ENCODE peak calls at places on chromosomes 1 and 21, in eight cellular contexts. One of them, this sample, is unnamed.

GRCh38 chr21:44006017-44006624 is 6.0 kb upstream of the TRAPPC10 start:
- ATAC-seq in upper lobe of left lung: peak
- ATAC-seq in HepG2: peak
- ATAC-seq in GM23338: no peak
- ATAC-seq in HCT116: no peak
- ATAC-seq in Panc1: peak
- ATAC-seq in K562: peak
- ATAC-seq in GM12878: no peak
- ATAC-seq in this sample: peak

GRCh38 chr21:15063821-15064575 is 802 bp downstream of the NRIP1 start:
- ATAC-seq in upper lobe of left lung: peak
- ATAC-seq in HepG2: peak
- ATAC-seq in GM23338: peak
- ATAC-seq in HCT116: peak
- ATAC-seq in Panc1: peak
- ATAC-seq in K562: peak
- ATAC-seq in GM12878: peak
- ATAC-seq in this sample: peak

GRCh38 chr21:15379776-15380175 is 315.0 kb upstream of the NRIP1 start:
- ATAC-seq in upper lobe of left lung: no peak
- ATAC-seq in HepG2: no peak
- ATAC-seq in GM23338: no peak
- ATAC-seq in HCT116: no peak
- ATAC-seq in Panc1: no peak
- ATAC-seq in K562: no peak
- ATAC-seq in GM12878: no peak
- ATAC-seq in this sample: no peak

GRCh38 chr1:174157157-174157806 is 2.0 kb upstream of the RABGAP1L start:
- ATAC-seq in upper lobe of left lung: no peak
- ATAC-seq in HepG2: no peak
- ATAC-seq in GM23338: no peak
- ATAC-seq in HCT116: no peak
- ATAC-seq in Panc1: no peak
- ATAC-seq in K562: no peak
- ATAC-seq in GM12878: peak
- ATAC-seq in this sample: no peak

GRCh38 chr1:65393345-65393744 is 27.1 kb upstream of the LEPR start:
- ATAC-seq in upper lobe of left lung: no peak
- ATAC-seq in HepG2: no peak
- ATAC-seq in GM23338: no peak
- ATAC-seq in HCT116: no peak
- ATAC-seq in Panc1: no peak
- ATAC-seq in K562: peak
- ATAC-seq in GM12878: peak
- ATAC-seq in this sample: no peak

GRCh38 chr1:110485725-110486124 is 33.2 kb downstream of the KCNA10 start:
- ATAC-seq in upper lobe of left lung: no peak
- ATAC-seq in HepG2: no peak
- ATAC-seq in GM23338: no peak
- ATAC-seq in HCT116: no peak
- ATAC-seq in Panc1: no peak
- ATAC-seq in K562: no peak
- ATAC-seq in GM12878: no peak
- ATAC-seq in this sample: no peak

GRCh38 chr1:175388286-175388685 is 195.7 kb upstream of the KIAA0040 start:
- ATAC-seq in upper lobe of left lung: no peak
- ATAC-seq in HepG2: no peak
- ATAC-seq in GM23338: peak
- ATAC-seq in HCT116: no peak
- ATAC-seq in Panc1: no peak
- ATAC-seq in K562: no peak
- ATAC-seq in GM12878: no peak
- ATAC-seq in this sample: no peak

GRCh38 chr1:200150721-200151120 is 123.2 kb downstream of the NR5A2 start:
- ATAC-seq in upper lobe of left lung: peak
- ATAC-seq in HepG2: no peak
- ATAC-seq in GM23338: no peak
- ATAC-seq in HCT116: peak
- ATAC-seq in Panc1: peak
- ATAC-seq in K562: peak
- ATAC-seq in GM12878: peak
- ATAC-seq in this sample: no peak

GRCh38 chr1:200917291-200917817 is 22.7 kb downstream of the INAVA start:
- ATAC-seq in upper lobe of left lung: no peak
- ATAC-seq in HepG2: peak
- ATAC-seq in GM23338: no peak
- ATAC-seq in HCT116: peak
- ATAC-seq in Panc1: peak
- ATAC-seq in K562: no peak
- ATAC-seq in GM12878: peak
- ATAC-seq in this sample: no peak

GRCh38 chr1:221510793-221511503 is 230.9 kb downstream of the DUSP10 start:
- ATAC-seq in upper lobe of left lung: no peak
- ATAC-seq in HepG2: no peak
- ATAC-seq in GM23338: no peak
- ATAC-seq in HCT116: no peak
- ATAC-seq in Panc1: no peak
- ATAC-seq in K562: no peak
- ATAC-seq in GM12878: no peak
- ATAC-seq in this sample: no peak

GRCh38 chr1:67347688-67348472 is 40.2 kb downstream of the IL12RB2 start:
- ATAC-seq in upper lobe of left lung: no peak
- ATAC-seq in HepG2: peak
- ATAC-seq in GM23338: peak
- ATAC-seq in HCT116: peak
- ATAC-seq in Panc1: peak
- ATAC-seq in K562: peak
- ATAC-seq in GM12878: peak
- ATAC-seq in this sample: peak

GRCh38 chr1:103247517-103247916 is 139.2 kb upstream of the COL11A1 start:
- ATAC-seq in upper lobe of left lung: no peak
- ATAC-seq in HepG2: no peak
- ATAC-seq in GM23338: no peak
- ATAC-seq in HCT116: no peak
- ATAC-seq in Panc1: no peak
- ATAC-seq in K562: no peak
- ATAC-seq in GM12878: no peak
- ATAC-seq in this sample: no peak

GRCh38 chr1:21292503-21292990 is 2.3 kb upstream of the ECE1 start:
- ATAC-seq in upper lobe of left lung: no peak
- ATAC-seq in HepG2: no peak
- ATAC-seq in GM23338: no peak
- ATAC-seq in HCT116: no peak
- ATAC-seq in Panc1: no peak
- ATAC-seq in K562: no peak
- ATAC-seq in GM12878: no peak
- ATAC-seq in this sample: no peak

GRCh38 chr1:183995322-183996035 is 42.0 kb downstream of the COLGALT2 start:
- ATAC-seq in upper lobe of left lung: no peak
- ATAC-seq in HepG2: no peak
- ATAC-seq in GM23338: peak
- ATAC-seq in HCT116: no peak
- ATAC-seq in Panc1: no peak
- ATAC-seq in K562: peak
- ATAC-seq in GM12878: no peak
- ATAC-seq in this sample: no peak

GRCh38 chr1:159188375-159188788 is 16.3 kb upstream of the ACKR1 start:
- ATAC-seq in upper lobe of left lung: peak
- ATAC-seq in HepG2: peak
- ATAC-seq in GM23338: peak
- ATAC-seq in HCT116: no peak
- ATAC-seq in Panc1: peak
- ATAC-seq in K562: peak
- ATAC-seq in GM12878: peak
- ATAC-seq in this sample: peak

GRCh38 chr1:7406641-7407546 is 364.2 kb upstream of the VAMP3 start:
- ATAC-seq in upper lobe of left lung: no peak
- ATAC-seq in HepG2: no peak
- ATAC-seq in GM23338: peak
- ATAC-seq in HCT116: no peak
- ATAC-seq in Panc1: no peak
- ATAC-seq in K562: no peak
- ATAC-seq in GM12878: peak
- ATAC-seq in this sample: no peak

DNA sequence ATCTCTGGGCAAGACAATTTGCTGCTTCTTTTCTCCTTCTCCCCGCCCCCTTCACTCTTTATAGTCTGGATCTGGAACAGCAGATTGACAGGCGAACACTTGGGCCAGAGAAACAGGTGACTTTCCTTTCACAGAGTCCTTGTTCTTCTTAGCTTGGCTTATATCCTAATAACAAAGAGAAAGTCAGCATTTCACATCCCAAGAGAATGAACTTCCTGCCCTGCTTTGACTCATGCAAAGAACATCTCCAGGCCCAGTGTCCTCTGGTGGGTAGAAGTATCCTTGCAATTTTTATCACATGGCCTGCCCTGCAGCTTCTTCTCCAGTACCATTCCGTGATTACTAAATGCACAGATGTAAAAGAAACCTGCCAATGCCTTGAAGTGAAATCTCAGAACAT is 764.4 kb downstream of the ADGRL2 start:
- ATAC-seq in upper lobe of left lung: no peak
- ATAC-seq in HepG2: no peak
- ATAC-seq in GM23338: peak
- ATAC-seq in HCT116: peak
- ATAC-seq in Panc1: peak
- ATAC-seq in K562: no peak
- ATAC-seq in GM12878: no peak
- ATAC-seq in this sample: peak
- TF ChIP-seq CTCF in upper lobe of left lung: no peak
- TF ChIP-seq CTCF in HepG2: no peak
- TF ChIP-seq CTCF in GM23338: peak
- TF ChIP-seq CTCF in HCT116: no peak
- TF ChIP-seq CTCF in Panc1: no peak
- TF ChIP-seq CTCF in K562: no peak
- TF ChIP-seq CTCF in GM12878: no peak
- TF ChIP-seq CTCF in this sample: peak

GRCh38 chr1:151012684-151013471 is 4.6 kb downstream of the PRUNE1 start:
- ATAC-seq in upper lobe of left lung: no peak
- ATAC-seq in HepG2: peak
- ATAC-seq in GM23338: no peak
- ATAC-seq in HCT116: no peak
- ATAC-seq in Panc1: no peak
- ATAC-seq in K562: no peak
- ATAC-seq in GM12878: no peak
- ATAC-seq in this sample: no peak
- TF ChIP-seq POLR2AphosphoS5 in upper lobe of left lung: no peak
- TF ChIP-seq POLR2AphosphoS5 in HepG2: peak
- TF ChIP-seq POLR2AphosphoS5 in GM23338: no peak
- TF ChIP-seq POLR2AphosphoS5 in HCT116: no peak
- TF ChIP-seq POLR2AphosphoS5 in Panc1: no peak
- TF ChIP-seq POLR2AphosphoS5 in K562: no peak
- TF ChIP-seq POLR2AphosphoS5 in GM12878: no peak
- TF ChIP-seq POLR2AphosphoS5 in this sample: no peak

DNA sequence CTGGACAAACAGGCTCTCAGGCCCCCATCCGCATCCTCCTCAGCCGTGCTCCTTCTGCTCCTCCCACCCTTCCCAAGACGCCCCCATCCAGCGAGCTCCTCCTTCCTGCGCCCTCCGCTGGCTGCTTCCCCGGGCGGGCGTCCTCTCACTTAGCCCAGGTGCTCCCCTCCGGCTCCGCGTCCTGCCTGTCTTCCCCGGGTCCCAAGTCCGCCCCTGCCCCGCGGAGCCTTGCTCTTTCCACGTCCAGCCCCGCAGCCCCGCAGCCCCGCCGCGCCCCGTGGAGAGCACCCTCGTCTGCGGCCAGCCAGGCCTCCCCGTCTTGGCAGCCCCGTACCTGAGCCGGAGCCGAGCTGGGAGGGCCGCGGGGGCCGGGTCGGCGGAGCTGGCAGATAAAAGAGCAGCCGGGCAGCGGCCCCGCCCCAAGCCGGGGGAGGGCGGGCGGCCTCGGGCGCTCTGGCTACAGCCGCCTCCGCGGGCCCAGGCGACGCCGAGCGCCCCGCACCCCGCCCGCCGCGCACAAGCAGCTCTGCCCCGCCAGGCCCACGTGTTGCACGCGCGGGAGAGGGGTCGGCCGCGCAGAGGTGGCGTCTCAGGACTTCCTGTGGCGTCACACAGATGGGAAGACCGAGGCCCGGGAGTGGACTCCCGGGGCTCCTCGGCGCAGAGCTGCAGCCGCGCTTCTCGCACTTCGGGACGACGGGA is at the start of gene PAQR7:
- ATAC-seq in upper lobe of left lung: peak
- ATAC-seq in HepG2: peak
- ATAC-seq in GM23338: peak
- ATAC-seq in HCT116: peak
- ATAC-seq in Panc1: peak
- ATAC-seq in K562: peak
- ATAC-seq in GM12878: peak
- ATAC-seq in this sample: peak
- TF ChIP-seq CTCF in upper lobe of left lung: no peak
- TF ChIP-seq CTCF in HepG2: peak
- TF ChIP-seq CTCF in GM23338: peak
- TF ChIP-seq CTCF in HCT116: no peak
- TF ChIP-seq CTCF in Panc1: no peak
- TF ChIP-seq CTCF in K562: peak
- TF ChIP-seq CTCF in GM12878: no peak
- TF ChIP-seq CTCF in this sample: no peak

GRCh38 chr1:206693029-206693428 is 8.3 kb downstream of the MAPKAPK2 start:
- ATAC-seq in upper lobe of left lung: no peak
- ATAC-seq in HepG2: no peak
- ATAC-seq in GM23338: no peak
- ATAC-seq in HCT116: no peak
- ATAC-seq in Panc1: no peak
- ATAC-seq in K562: peak
- ATAC-seq in GM12878: no peak
- ATAC-seq in this sample: peak
- TF ChIP-seq POLR2AphosphoS5 in upper lobe of left lung: peak
- TF ChIP-seq POLR2AphosphoS5 in HepG2: no peak
- TF ChIP-seq POLR2AphosphoS5 in GM23338: no peak
- TF ChIP-seq POLR2AphosphoS5 in HCT116: no peak
- TF ChIP-seq POLR2AphosphoS5 in Panc1: no peak
- TF ChIP-seq POLR2AphosphoS5 in K562: no peak
- TF ChIP-seq POLR2AphosphoS5 in GM12878: no peak
- TF ChIP-seq POLR2AphosphoS5 in this sample: peak

GRCh38 chr1:25068829-25069228 is 138.8 kb upstream of the RUNX3 start:
- ATAC-seq in upper lobe of left lung: no peak
- ATAC-seq in HepG2: no peak
- ATAC-seq in GM23338: peak
- ATAC-seq in HCT116: peak
- ATAC-seq in Panc1: no peak
- ATAC-seq in K562: peak
- ATAC-seq in GM12878: peak
- ATAC-seq in this sample: no peak
- TF ChIP-seq CTCF in upper lobe of left lung: no peak
- TF ChIP-seq CTCF in HepG2: no peak
- TF ChIP-seq CTCF in GM23338: peak
- TF ChIP-seq CTCF in HCT116: peak
- TF ChIP-seq CTCF in Panc1: no peak
- TF ChIP-seq CTCF in K562: peak
- TF ChIP-seq CTCF in GM12878: peak
- TF ChIP-seq CTCF in this sample: no peak

This sample was measured in gastroesophageal sphincter.